ENCODE peak calls at places on chromosome 18, in eight cellular contexts. B, D, T, I, R, Y, V and S are unnamed samples.

GRCh38 chr18:69980509-69980908 is 32.8 kb upstream of the CD226 start:
- DNase-seq in R (no peak), V (no peak), Y (no peak), B (no peak), D (no peak), T (no peak), I (no peak), S (no peak)

GRCh38 chr18:71326826-71327225 is 1038.0 kb downstream of the SOCS6 start:
- DNase-seq in T (no peak), R (no peak), V (no peak), B (no peak), D (no peak), Y (no peak), I (no peak), S (no peak)

GRCh38 chr18:44729631-44730101 is 49.0 kb downstream of the SETBP1 start:
- DNase-seq in V (no peak), Y (no peak), D (no peak), R (no peak), T (no peak), B (no peak), I (peak; percentile 44), S (no peak)

GRCh38 chr18:77138270-77138669 is 5.7 kb upstream of the MBP start:
- DNase-seq in B (no peak), V (no peak), I (no peak), Y (no peak), T (no peak), D (no peak), R (no peak), S (no peak)

GRCh38 chr18:8507361-8507760 is 101.9 kb upstream of the RAB12 start:
- DNase-seq in D (no peak), I (no peak), Y (no peak), V (no peak), T (no peak), R (no peak), B (no peak), S (no peak)

GRCh38 chr18:46793565-46793964 is 36.7 kb upstream of the ST8SIA5 start:
- DNase-seq in I (no peak), B (no peak), D (no peak), V (no peak), T (no peak), Y (no peak), R (no peak), S (no peak)

GRCh38 chr18:6207119-6207518 is 207.6 kb downstream of the L3MBTL4 start:
- DNase-seq in D (no peak), B (no peak), R (no peak), V (no peak), T (no peak), Y (no peak), I (no peak), S (no peak)

GRCh38 chr18:12604445-12605007 is 53.4 kb downstream of the SPIRE1 start:
- DNase-seq in I (no peak), B (no peak), T (no peak), V (no peak), Y (no peak), D (no peak), R (no peak), S (no peak)

GRCh38 chr18:13291299-13291698 is 72.7 kb downstream of the LDLRAD4 start:
- DNase-seq in D (no peak), I (no peak), Y (no peak), B (no peak), R (no peak), T (no peak), V (no peak), S (no peak)